ENCODE peak calls at places on chromosomes 11 and 22, in eight cellular contexts. Y is ovary, T is HCT116, P is vagina, C is transverse colon, L is IMR-90, G is sigmoid colon, Z is uterus. W is an unnamed sample.

GRCh38 chr11:45470151-45471001 is 184.2 kb upstream of the SYT13 start:
- DNase-seq in L (no peak), C (no peak), T (no peak), Y (peak), P (no peak), Z (peak), G (no peak), W (no peak)

GRCh38 chr11:78737891-78738290 is 163.2 kb upstream of the NARS2 start:
- DNase-seq in P (no peak), Y (no peak), Z (no peak), L (peak), G (no peak), T (no peak), C (no peak), W (no peak)

GRCh38 chr11:112822478-112823274 is 138.5 kb upstream of the NCAM1 start:
- DNase-seq in T (no peak), C (no peak), Y (no peak), G (no peak), L (no peak), Z (no peak), P (no peak), W (no peak)

GRCh38 chr11:57217053-57217452 is 20.0 kb downstream of the APLNR start:
- DNase-seq in G (no peak), P (no peak), Z (no peak), Y (no peak), C (no peak), T (no peak), L (no peak), W (no peak)

GRCh38 chr11:133832096-133833081 is 12.9 kb downstream of the SPATA19 start:
- DNase-seq in T (no peak), Z (no peak), P (peak), G (no peak), L (no peak), Y (no peak), C (no peak), W (no peak)

GRCh38 chr11:123235117-123235686 is 40.2 kb upstream of the CLMP start:
- DNase-seq in Y (peak), P (no peak), G (peak), Z (peak), C (peak), T (peak), L (no peak), W (peak)

GRCh38 chr22:25051073-25051472 is 98.6 kb downstream of the KIAA1671 start:
- DNase-seq in C (no peak), G (no peak), T (peak), Y (no peak), P (no peak), L (no peak), Z (no peak), W (no peak)

GRCh38 chr11:26950260-26950719 is 43.6 kb upstream of the FIBIN start:
- DNase-seq in Z (no peak), L (peak), G (no peak), Y (no peak), C (peak), P (no peak), T (no peak), W (no peak)

GRCh38 chr22:30298005-30298701 is 8.8 kb upstream of the CASTOR1 start:
- DNase-seq in Y (no peak), Z (no peak), L (no peak), C (peak), P (no peak), G (no peak), T (no peak), W (no peak)

GRCh38 chr11:82398300-82398815 is 335.3 kb downstream of the FAM181B start:
- DNase-seq in P (no peak), Z (no peak), T (no peak), C (no peak), Y (peak), L (no peak), G (peak), W (no peak)

GRCh38 chr11:113477321-113477720 is 2.1 kb upstream of the DRD2 start:
- DNase-seq in P (peak), G (no peak), Z (no peak), Y (no peak), T (no peak), L (no peak), C (no peak), W (no peak)

GRCh38 chr11:65442952-65443351 is 20.4 kb downstream of the NEAT1 start:
- DNase-seq in C (no peak), P (no peak), Y (peak), Z (peak), T (no peak), G (no peak), L (peak), W (peak)

GRCh38 chr11:65899356-65900124 is 648 bp downstream of the FOSL1 start:
- DNase-seq in T (no peak), G (peak), Y (peak), Z (peak), L (peak), C (peak), P (no peak), W (peak)

GRCh38 chr22:32880061-32880460 is 78.6 kb downstream of the TIMP3 start:
- DNase-seq in G (no peak), T (no peak), P (no peak), L (peak), Y (no peak), Z (peak), C (no peak), W (no peak)

GRCh38 chr11:64742940-64743590 is 877 bp downstream of the RASGRP2 start:
- DNase-seq in C (peak), Z (peak), T (no peak), Y (peak), P (no peak), L (no peak), G (peak), W (peak)

GRCh38 chr11:129324533-129325175 is 51.0 kb upstream of the BARX2 start:
- DNase-seq in L (no peak), P (no peak), T (no peak), Y (no peak), C (peak), Z (no peak), G (no peak), W (peak)

GRCh38 chr22:41526802-41527799 is 17.2 kb downstream of the POLR3H start:
- DNase-seq in Y (peak), Z (peak), C (peak), L (peak), G (peak), P (no peak), T (no peak), W (peak)

GRCh38 chr22:17664414-17665045 is 26.0 kb downstream of the BCL2L13 start:
- DNase-seq in C (no peak), T (no peak), G (no peak), L (no peak), Z (no peak), Y (no peak), P (no peak), W (no peak)

GRCh38 chr11:66333220-66333877 is 2.9 kb downstream of the RIN1 start:
- DNase-seq in T (no peak), G (peak), L (no peak), Z (no peak), P (no peak), C (no peak), Y (peak), W (no peak)

GRCh38 chr11:22809893-22810292 is 19.7 kb downstream of the SVIP start:
- DNase-seq in L (no peak), P (no peak), G (no peak), Z (no peak), Y (no peak), T (no peak), C (no peak), W (no peak)

GRCh38 chr11:116994195-116994594 is 104.0 kb downstream of the SIK3 start:
- DNase-seq in C (no peak), P (no peak), Y (no peak), T (no peak), G (no peak), L (no peak), Z (no peak), W (no peak)

GRCh38 chr11:110952150-110952549 is 239.9 kb upstream of the ARHGAP20 start:
- DNase-seq in Y (no peak), G (no peak), Z (no peak), T (no peak), P (no peak), L (no peak), C (no peak), W (no peak)

GRCh38 chr22:18906896-18907295 is 776 bp downstream of the DGCR6 start:
- DNase-seq in P (no peak), Z (no peak), G (no peak), C (no peak), L (no peak), T (no peak), Y (no peak), W (no peak)

GRCh38 chr11:66067640-66068039 is 2.4 kb upstream of the PACS1 start:
- DNase-seq in Y (no peak), T (no peak), P (no peak), G (no peak), L (no peak), Z (no peak), C (no peak), W (no peak)

GRCh38 chr11:69538840-69539239 is 57.4 kb downstream of the LINC01488 start:
- DNase-seq in C (no peak), Z (no peak), T (no peak), L (no peak), G (peak), P (no peak), Y (no peak), W (no peak)

GRCh38 chr22:35961480-35961902 is 67.1 kb downstream of the RBFOX2 start:
- DNase-seq in Y (no peak), L (peak), T (no peak), P (no peak), G (peak), Z (peak), C (no peak), W (no peak)

GRCh38 chr22:30943368-30943767 is 25.2 kb downstream of the MORC2 start:
- DNase-seq in P (no peak), T (no peak), G (no peak), Z (no peak), L (no peak), C (no peak), Y (no peak), W (no peak)

GRCh38 chr11:105312266-105312665 is 172.7 kb upstream of the CARD18 start:
- DNase-seq in L (no peak), Z (no peak), G (no peak), P (no peak), Y (no peak), T (no peak), C (no peak), W (no peak)

GRCh38 chr11:64888761-64889511 is 10.5 kb upstream of the EHD1 start:
- DNase-seq in L (no peak), Y (no peak), P (no peak), G (no peak), C (peak), Z (no peak), T (no peak), W (peak)

GRCh38 chr11:9642894-9643293 is 21.0 kb upstream of the SWAP70 start:
- DNase-seq in L (no peak), C (no peak), Z (no peak), P (no peak), G (no peak), Y (no peak), T (no peak), W (no peak)

GRCh38 chr11:9639985-9640384 is 23.9 kb upstream of the SWAP70 start:
- DNase-seq in L (no peak), P (no peak), C (no peak), Z (no peak), G (no peak), T (no peak), Y (no peak), W (no peak)

GRCh38 chr11:9639099-9639498 is 24.8 kb upstream of the SWAP70 start:
- DNase-seq in T (no peak), Z (no peak), L (no peak), Y (no peak), G (no peak), P (no peak), C (peak), W (no peak)

GRCh38 chr11:9646324-9646723 is 17.6 kb upstream of the SWAP70 start:
- DNase-seq in T (no peak), Y (no peak), C (no peak), Z (no peak), L (no peak), G (no peak), P (peak), W (no peak)

GRCh38 chr11:9643751-9644150 is 20.1 kb upstream of the SWAP70 start:
- DNase-seq in Y (no peak), P (no peak), C (no peak), L (no peak), T (no peak), Z (no peak), G (no peak), W (no peak)
- H3K4me3 ChIP-seq in Y (no peak), P (no peak), C (no peak), L (no peak), T (no peak), Z (no peak), G (no peak), W (no peak)

GRCh38 chr22:50627914-50628542 is at the start of gene ARSA:
- DNase-seq in T (no peak), C (peak), G (peak), Z (peak), Y (peak), L (peak), P (peak), W (peak)
- TF ChIP-seq POLR2A in T (peak), C (peak), G (no peak), Z (peak), Y (no peak), L (no peak), P (peak), W (peak)

GRCh38 chr11:74397531-74398243 is 546 bp downstream of the PGM2L1 start:
- DNase-seq in Y (no peak), L (peak), Z (no peak), P (peak), C (peak), T (peak), G (no peak), W (peak)
- TF ChIP-seq CTCF in Y (no peak), L (peak), Z (peak), P (no peak), C (peak), T (peak), G (no peak), W (peak)

GRCh38 chr22:37453696-37454095 is 26.4 kb upstream of the ELFN2 start:
- DNase-seq in L (no peak), C (no peak), Z (no peak), Y (no peak), P (no peak), T (no peak), G (no peak), W (no peak)

GRCh38 chr22:37456351-37456750 is 29.1 kb upstream of the ELFN2 start:
- DNase-seq in G (no peak), L (no peak), Z (no peak), Y (no peak), C (no peak), T (no peak), P (no peak), W (no peak)

GRCh38 chr22:37455896-37456295 is 28.6 kb upstream of the ELFN2 start:
- DNase-seq in G (no peak), Y (no peak), T (no peak), L (peak), C (no peak), P (no peak), Z (no peak), W (no peak)

GRCh38 chr22:37457093-37457893 is 28.9 kb downstream of the MFNG start:
- DNase-seq in Y (peak), L (peak), P (no peak), C (peak), G (no peak), Z (peak), T (peak), W (peak)

GRCh38 chr22:37454857-37455686 is 27.8 kb upstream of the ELFN2 start:
- DNase-seq in C (no peak), T (peak), Y (no peak), P (no peak), Z (no peak), G (no peak), L (peak), W (no peak)
- H3K4me3 ChIP-seq in C (no peak), T (peak), Y (no peak), P (no peak), Z (no peak), G (no peak), L (no peak), W (no peak)

W was measured in Peyer's patch.